ENCODE peak calls at places on chromosome 10, in seven cellular contexts. R, S, Y, X, E, T and L are unnamed samples.

GRCh38 chr10:69769395-69769989 is 32.2 kb upstream of the COL13A1 start:
- DNase-seq in R (peak), S (no peak), T (peak), Y (no peak), E (no peak), X (peak), L (peak)

GRCh38 chr10:12681250-12681649 is 320.3 kb downstream of the CCDC3 start:
- DNase-seq in R (no peak), S (no peak), T (no peak), X (no peak), Y (no peak), E (no peak), L (no peak)

GRCh38 chr10:116465541-116465940 is 37.9 kb downstream of the PNLIPRP3 start:
- DNase-seq in R (no peak), S (no peak), E (no peak), Y (no peak), X (no peak), T (no peak), L (no peak)

GRCh38 chr10:44742169-44742732 is 168.9 kb upstream of the TMEM72 start:
- DNase-seq in Y (no peak), X (no peak), E (no peak), S (no peak), R (no peak), T (no peak), L (no peak)

GRCh38 chr10:46537309-46537708 is 19.1 kb downstream of the GPRIN2 start:
- DNase-seq in E (no peak), S (no peak), T (no peak), Y (no peak), R (no peak), X (no peak), L (no peak)

GRCh38 chr10:19817251-19818046 is 1.2 kb downstream of the PLXDC2 start:
- DNase-seq in X (no peak), T (peak), R (peak), E (no peak), S (peak), Y (no peak), L (no peak)

GRCh38 chr10:44334621-44335184 is 50.2 kb downstream of the CXCL12 start:
- DNase-seq in R (no peak), Y (no peak), S (no peak), X (peak), T (no peak), E (no peak), L (peak)

GRCh38 chr10:117444497-117445040 is 69.3 kb upstream of the PDZD8 start:
- DNase-seq in T (no peak), R (no peak), X (no peak), S (no peak), Y (no peak), E (no peak), L (no peak)

GRCh38 chr10:24957624-24958435 is 5.4 kb upstream of the PRTFDC1 start:
- DNase-seq in R (no peak), X (peak), S (no peak), Y (no peak), E (no peak), T (peak), L (peak)

GRCh38 chr10:73553316-73553715 is 37.8 kb downstream of the USP54 start:
- DNase-seq in E (no peak), R (no peak), Y (no peak), X (no peak), S (peak), T (no peak), L (no peak)

GRCh38 chr10:69425513-69426298 is 9.0 kb upstream of the TACR2 start:
- DNase-seq in X (no peak), Y (peak), S (peak), R (no peak), E (no peak), T (no peak), L (no peak)

GRCh38 chr10:49296826-49297225 is 2.1 kb upstream of the C10orf71 start:
- DNase-seq in R (no peak), S (no peak), Y (no peak), T (no peak), X (no peak), E (no peak), L (no peak)

GRCh38 chr10:110747609-110748464 is 103.7 kb downstream of the RBM20 start:
- DNase-seq in X (no peak), R (no peak), E (no peak), S (no peak), Y (no peak), T (peak), L (no peak)

GRCh38 chr10:77350711-77351119 is 286.9 kb downstream of the KCNMA1 start:
- DNase-seq in E (no peak), T (peak), R (peak), Y (no peak), X (peak), S (no peak), L (peak)

GRCh38 chr10:112842832-112843360 is 107.2 kb upstream of the TCF7L2 start:
- DNase-seq in T (no peak), R (no peak), S (no peak), Y (no peak), X (no peak), E (peak), L (no peak)

GRCh38 chr10:24849051-24849450 is 103.4 kb downstream of the PRTFDC1 start:
- DNase-seq in X (no peak), R (no peak), S (no peak), T (no peak), Y (no peak), E (no peak), L (no peak)

GRCh38 chr10:44300666-44301649 is 83.9 kb downstream of the CXCL12 start:
- DNase-seq in S (no peak), Y (no peak), E (no peak), X (peak), T (peak), R (no peak), L (peak)

GRCh38 chr10:91453535-91453934 is 43.4 kb downstream of the HECTD2 start:
- DNase-seq in T (no peak), R (no peak), Y (no peak), E (no peak), X (no peak), S (no peak), L (no peak)

GRCh38 chr10:4429538-4429937 is 396.5 kb upstream of the AKR1E2 start:
- DNase-seq in T (no peak), Y (no peak), R (no peak), X (no peak), S (no peak), E (no peak), L (no peak)

GRCh38 chr10:126270116-126270515 is 118.2 kb downstream of the ADAM12 start:
- DNase-seq in X (peak), S (no peak), R (no peak), Y (no peak), E (no peak), T (no peak), L (no peak)

DNA sequence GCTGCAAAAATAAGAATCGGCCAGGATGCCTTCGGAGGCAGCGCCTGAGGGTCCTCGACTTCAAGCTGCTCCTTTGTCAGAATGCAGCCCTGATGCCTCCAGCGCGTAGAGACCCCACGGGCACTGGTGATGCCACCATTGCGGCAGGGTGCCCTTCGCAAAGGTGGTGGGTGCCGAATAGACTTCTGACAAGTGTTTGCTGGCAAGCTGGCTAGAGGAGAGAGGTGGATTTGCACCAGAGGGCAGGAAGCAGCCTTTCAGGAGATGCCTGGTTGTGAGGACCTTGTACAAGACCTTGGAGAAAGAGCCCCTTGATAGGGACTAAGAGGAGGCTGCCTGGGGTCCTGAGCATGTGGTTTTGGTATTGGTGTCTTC is 103.2 kb upstream of the PPIF start:
- DNase-seq in Y (no peak), R (no peak), S (no peak), E (peak), T (no peak), X (no peak), L (no peak)
- H3K4me3 ChIP-seq in Y (peak), R (no peak), S (peak), E (peak), T (no peak), X (no peak), L (no peak)

GRCh38 chr10:15349133-15349532 is 22.0 kb downstream of the FAM171A1 start:
- DNase-seq in E (no peak), T (no peak), S (no peak), X (no peak), Y (no peak), R (no peak), L (no peak)

GRCh38 chr10:15346440-15347141 is 24.5 kb downstream of the FAM171A1 start:
- DNase-seq in T (no peak), R (peak), E (no peak), Y (no peak), S (no peak), X (no peak), L (no peak)

GRCh38 chr10:15347205-15347604 is 23.9 kb downstream of the FAM171A1 start:
- DNase-seq in T (no peak), X (no peak), S (no peak), Y (no peak), E (no peak), R (no peak), L (no peak)

GRCh38 chr10:15351099-15351820 is 19.8 kb downstream of the FAM171A1 start:
- DNase-seq in X (no peak), E (no peak), Y (no peak), T (no peak), R (no peak), S (no peak), L (no peak)

DNA sequence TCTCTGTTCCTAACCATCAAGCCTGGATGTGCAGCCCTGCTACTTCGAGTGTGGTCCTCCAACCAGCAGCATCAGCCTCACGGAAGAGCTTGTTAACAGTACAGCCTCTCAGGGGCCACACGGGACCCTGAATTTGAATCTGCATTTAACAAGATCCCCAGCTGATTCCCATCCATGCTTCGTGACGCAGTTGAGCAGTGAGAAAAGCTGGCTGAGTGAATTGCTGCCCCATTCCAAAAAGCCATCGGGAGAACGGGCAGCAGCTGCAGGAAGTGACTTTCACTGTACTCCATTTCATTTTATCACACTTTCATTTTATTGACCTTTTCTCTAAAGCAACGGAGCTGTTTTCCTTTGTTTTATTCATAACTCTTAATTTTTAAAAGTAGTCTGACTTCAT is 22.5 kb downstream of the FAM171A1 start:
- DNase-seq in Y (no peak), R (peak), S (no peak), E (no peak), T (no peak), X (no peak), L (no peak)
- H3K4me3 ChIP-seq in Y (no peak), R (peak), S (peak), E (no peak), T (no peak), X (peak), L (peak)

DNA sequence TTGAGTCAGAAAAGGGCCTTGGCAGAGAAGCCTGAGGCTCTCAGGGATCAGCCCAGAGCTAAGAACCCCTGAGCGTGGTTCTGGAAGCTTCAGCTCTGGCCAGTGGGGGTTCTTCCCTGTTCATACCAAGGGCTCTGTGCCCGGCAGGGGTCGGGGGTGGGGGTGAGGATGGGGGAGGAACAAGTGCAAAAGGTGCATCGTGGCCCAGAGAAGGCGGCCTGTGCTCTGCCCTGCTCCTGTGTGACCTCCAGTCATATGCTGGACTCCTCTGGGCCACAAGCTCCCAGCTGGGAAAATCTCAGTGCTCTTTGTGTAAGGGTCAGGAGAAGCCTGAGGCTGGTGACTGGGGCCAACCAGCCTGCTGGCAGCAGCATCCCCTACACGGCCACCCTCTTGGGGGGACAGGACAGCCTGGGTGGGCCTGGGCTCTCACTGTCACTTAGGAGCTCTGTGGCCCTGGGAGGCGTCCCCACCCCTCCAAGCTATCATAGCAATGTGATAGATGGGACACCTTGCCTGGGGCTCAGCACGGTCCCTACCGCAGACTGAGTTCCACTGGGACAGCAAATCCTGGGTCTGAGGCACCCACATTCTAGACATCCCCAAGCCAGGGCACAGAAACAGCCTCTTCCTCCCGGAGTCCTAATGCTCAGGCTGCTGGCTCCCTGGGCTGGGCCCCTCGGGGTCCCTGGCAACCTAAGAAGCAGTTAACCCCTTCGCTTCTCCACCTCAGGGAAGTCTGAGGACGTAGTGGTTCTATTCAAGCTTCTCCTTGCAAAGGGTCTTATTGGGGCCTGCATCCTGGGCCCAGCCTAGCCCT is 2.5 kb downstream of the MMRN2 start:
- DNase-seq in R (no peak), Y (no peak), X (no peak), T (no peak), S (no peak), E (no peak), L (no peak)
- H3K4me3 ChIP-seq in R (peak), Y (no peak), X (no peak), T (no peak), S (no peak), E (no peak), L (no peak)

GRCh38 chr10:13989616-13990015 is 341.1 kb downstream of the FRMD4A start:
- DNase-seq in R (no peak), E (no peak), T (no peak), S (no peak), Y (no peak), X (no peak), L (no peak)

GRCh38 chr10:13990918-13991317 is 339.8 kb downstream of the FRMD4A start:
- DNase-seq in E (no peak), T (peak), Y (no peak), R (no peak), S (peak), X (no peak), L (no peak)

GRCh38 chr10:13993169-13993568 is 337.6 kb downstream of the FRMD4A start:
- DNase-seq in S (peak), R (peak), X (peak), Y (no peak), E (no peak), T (no peak), L (peak)

GRCh38 chr10:13990392-13990805 is 340.3 kb downstream of the FRMD4A start:
- DNase-seq in T (no peak), S (no peak), R (peak), X (no peak), Y (no peak), E (no peak), L (no peak)

DNA sequence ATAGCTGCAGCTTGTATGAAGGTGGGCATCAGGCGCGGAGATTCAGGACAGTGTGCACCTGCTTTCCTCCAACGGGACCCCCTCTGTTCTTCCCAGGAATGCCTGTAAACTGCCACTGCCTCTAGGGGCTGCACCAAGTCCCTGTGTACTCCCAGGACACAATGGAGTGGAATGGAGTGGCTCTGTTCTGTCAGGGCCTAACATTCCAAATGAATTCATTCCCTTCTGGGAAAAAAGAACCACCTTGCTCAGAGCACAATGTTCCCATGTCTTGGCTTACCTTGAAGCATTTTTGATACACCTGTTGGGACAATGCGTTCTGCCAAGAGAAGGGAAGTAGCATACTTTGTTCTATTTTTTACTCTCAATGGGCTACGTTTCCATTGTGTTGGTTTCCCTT is 339.4 kb downstream of the FRMD4A start:
- DNase-seq in T (no peak), E (no peak), R (no peak), Y (no peak), X (no peak), S (peak), L (no peak)
- H3K4me3 ChIP-seq in T (no peak), E (no peak), R (no peak), Y (no peak), X (no peak), S (no peak), L (no peak)

DNA sequence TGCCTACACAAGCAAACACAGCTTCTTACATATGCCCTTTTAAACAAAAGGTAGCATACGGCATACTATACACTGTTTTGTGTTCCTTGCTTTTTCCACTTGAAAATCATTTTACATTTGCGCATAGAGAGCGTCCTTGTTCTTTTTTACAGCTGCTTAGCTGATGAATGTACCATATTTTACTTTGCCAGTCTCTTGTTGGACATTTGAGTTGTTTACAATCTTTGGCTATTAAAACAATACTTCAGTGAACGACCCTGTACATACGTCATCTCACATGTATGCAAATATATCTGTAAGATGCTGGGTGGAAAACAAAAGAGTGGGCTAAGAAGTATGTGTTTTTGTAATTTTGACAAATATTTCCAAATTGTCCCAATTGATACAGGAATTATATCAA is 7.7 kb downstream of the GOT1 start:
- DNase-seq in Y (no peak), R (no peak), X (no peak), E (no peak), S (no peak), T (no peak), L (no peak)
- H3K4me3 ChIP-seq in Y (no peak), R (no peak), X (no peak), E (no peak), S (no peak), T (no peak), L (no peak)

GRCh38 chr10:5945203-5945534 is 32.2 kb downstream of the IL15RA start:
- DNase-seq in S (no peak), E (no peak), X (no peak), Y (no peak), T (peak), R (no peak), L (no peak)

GRCh38 chr10:5946786-5947185 is 30.6 kb downstream of the IL15RA start:
- DNase-seq in T (no peak), X (no peak), S (no peak), Y (no peak), R (no peak), E (no peak), L (no peak)

GRCh38 chr10:5944389-5945202 is 32.7 kb downstream of the IL15RA start:
- DNase-seq in T (peak), E (no peak), Y (no peak), S (peak), R (peak), X (peak), L (peak)

GRCh38 chr10:5947471-5948207 is 29.7 kb downstream of the IL15RA start:
- DNase-seq in T (no peak), E (no peak), X (no peak), Y (no peak), R (no peak), S (no peak), L (no peak)

DNA sequence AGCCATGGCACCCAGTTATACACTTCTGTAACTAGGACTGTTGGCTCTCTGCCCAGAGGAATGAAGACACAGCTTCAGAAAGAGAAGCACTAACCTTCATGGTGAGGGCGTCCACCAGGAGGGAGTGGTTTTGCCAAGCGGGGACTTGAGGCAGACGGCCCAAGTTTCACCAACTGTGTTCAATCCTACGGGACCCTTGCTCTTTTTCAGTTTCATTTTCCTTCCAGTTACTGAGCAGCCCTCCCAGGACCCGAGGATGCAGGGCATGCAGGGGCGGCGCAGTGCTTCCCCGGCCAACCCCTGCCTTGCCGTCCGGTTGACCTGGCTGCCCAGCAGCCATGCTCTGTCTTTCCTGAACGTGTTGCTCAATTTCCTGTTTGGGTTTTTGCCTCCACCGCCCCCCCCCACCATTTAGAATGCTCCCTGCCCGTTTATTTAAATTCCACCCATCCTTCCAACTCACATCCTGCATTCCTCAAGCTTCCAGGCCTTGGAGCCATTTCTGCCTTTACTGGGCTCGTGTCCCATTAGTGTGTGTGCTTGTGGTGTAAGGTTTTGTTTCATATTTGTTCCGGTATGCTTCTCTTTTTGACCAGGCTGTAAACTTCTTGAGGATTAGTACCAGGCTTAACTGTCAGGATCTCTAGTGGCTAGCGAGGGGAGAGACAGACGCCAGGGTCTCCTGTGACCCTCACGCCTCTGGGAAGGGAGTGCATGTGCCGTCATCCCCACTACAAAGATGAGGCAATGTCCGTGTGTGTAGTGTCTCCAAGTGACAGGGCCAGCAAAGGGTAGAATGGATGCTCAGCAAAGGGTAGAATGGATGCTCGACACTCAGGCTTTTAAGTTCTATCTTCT is 31.6 kb downstream of the IL15RA start:
- DNase-seq in X (peak), R (peak), T (peak), E (no peak), Y (no peak), S (peak), L (peak)
- H3K4me3 ChIP-seq in X (peak), R (peak), T (peak), E (no peak), Y (no peak), S (no peak), L (no peak)

DNA sequence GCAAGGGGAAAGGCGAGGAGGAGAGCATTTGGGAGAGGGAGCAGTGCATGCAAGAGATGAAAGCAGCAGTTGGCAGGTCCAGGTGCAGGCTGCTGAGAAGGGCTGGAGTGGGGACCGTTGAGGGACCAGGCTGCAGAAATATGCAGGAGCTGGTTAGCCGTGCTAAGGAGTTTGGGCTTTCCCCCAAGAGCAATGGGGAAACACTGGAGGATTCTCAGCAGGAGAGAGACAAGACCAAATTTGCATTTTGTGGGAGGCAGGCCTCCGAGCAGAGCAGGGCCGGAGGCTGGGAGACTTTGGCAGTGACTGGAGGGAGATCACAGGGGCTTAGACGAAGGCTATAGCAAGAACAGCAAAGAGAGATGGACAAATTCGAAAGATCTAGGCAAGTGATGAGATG is 11.8 kb downstream of the BTBD16 start:
- DNase-seq in R (no peak), X (no peak), E (no peak), Y (no peak), S (no peak), T (no peak), L (no peak)
- H3K4me3 ChIP-seq in R (no peak), X (no peak), E (no peak), Y (no peak), S (no peak), T (no peak), L (no peak)